ENCODE peak calls at places on chromosomes 4 and X, in five cellular contexts. One of them, this sample, is unnamed.

GRCh38 chr4:156193800-156194199 is 240.1 kb upstream of the CTSO start:
- DNase-seq in mammary epithelial cell: no peak
- DNase-seq in fibroblast of pulmonary artery: no peak
- DNase-seq in dorsolateral prefrontal cortex: no peak
- DNase-seq in sigmoid colon: peak
- DNase-seq in this sample: no peak

GRCh38 chrX:24347871-24348270 is 12.6 kb upstream of the SUPT20HL1 start:
- DNase-seq in mammary epithelial cell: no peak
- DNase-seq in sigmoid colon: no peak
- DNase-seq in fibroblast of pulmonary artery: peak
- DNase-seq in dorsolateral prefrontal cortex: no peak
- DNase-seq in this sample: no peak

GRCh38 chr4:73609688-73610087 is 10.5 kb downstream of the RASSF6 start:
- DNase-seq in mammary epithelial cell: peak
- DNase-seq in dorsolateral prefrontal cortex: no peak
- DNase-seq in sigmoid colon: no peak
- DNase-seq in fibroblast of pulmonary artery: peak
- DNase-seq in this sample: no peak

GRCh38 chr4:44771789-44772188 is 45.4 kb upstream of the GNPDA2 start:
- DNase-seq in fibroblast of pulmonary artery: no peak
- DNase-seq in sigmoid colon: no peak
- DNase-seq in mammary epithelial cell: no peak
- DNase-seq in dorsolateral prefrontal cortex: no peak
- DNase-seq in this sample: no peak

GRCh38 chr4:73593631-73594241 is 26.5 kb downstream of the RASSF6 start:
- DNase-seq in mammary epithelial cell: no peak
- DNase-seq in fibroblast of pulmonary artery: peak
- DNase-seq in sigmoid colon: no peak
- DNase-seq in dorsolateral prefrontal cortex: no peak
- DNase-seq in this sample: peak

GRCh38 chr4:140472156-140472555 is 25.9 kb downstream of the MGAT4D start:
- DNase-seq in fibroblast of pulmonary artery: no peak
- DNase-seq in dorsolateral prefrontal cortex: no peak
- DNase-seq in mammary epithelial cell: no peak
- DNase-seq in sigmoid colon: no peak
- DNase-seq in this sample: no peak

GRCh38 chr4:181909368-181909767 is 333.8 kb upstream of the TENM3 start:
- DNase-seq in fibroblast of pulmonary artery: peak
- DNase-seq in mammary epithelial cell: peak
- DNase-seq in dorsolateral prefrontal cortex: no peak
- DNase-seq in sigmoid colon: no peak
- DNase-seq in this sample: peak

GRCh38 chrX:111881715-111882114 is 5.7 kb downstream of the TRPC5OS start:
- DNase-seq in fibroblast of pulmonary artery: no peak
- DNase-seq in sigmoid colon: no peak
- DNase-seq in mammary epithelial cell: no peak
- DNase-seq in dorsolateral prefrontal cortex: no peak
- DNase-seq in this sample: no peak

GRCh38 chrX:21225643-21226042 is 148.6 kb upstream of the CNKSR2 start:
- DNase-seq in dorsolateral prefrontal cortex: no peak
- DNase-seq in fibroblast of pulmonary artery: no peak
- DNase-seq in sigmoid colon: no peak
- DNase-seq in mammary epithelial cell: peak
- DNase-seq in this sample: no peak

GRCh38 chrX:105475801-105476200 is 255.3 kb upstream of the TEX13A start:
- DNase-seq in sigmoid colon: no peak
- DNase-seq in dorsolateral prefrontal cortex: no peak
- DNase-seq in mammary epithelial cell: peak
- DNase-seq in fibroblast of pulmonary artery: no peak
- DNase-seq in this sample: no peak

GRCh38 chr4:142815834-142816233 is 30.3 kb downstream of the INPP4B start:
- DNase-seq in dorsolateral prefrontal cortex: no peak
- DNase-seq in fibroblast of pulmonary artery: peak
- DNase-seq in mammary epithelial cell: peak
- DNase-seq in sigmoid colon: no peak
- DNase-seq in this sample: peak

GRCh38 chrX:53320543-53321215 is 39.3 kb upstream of the IQSEC2 start:
- DNase-seq in sigmoid colon: no peak
- DNase-seq in dorsolateral prefrontal cortex: no peak
- DNase-seq in mammary epithelial cell: no peak
- DNase-seq in fibroblast of pulmonary artery: no peak
- DNase-seq in this sample: no peak

GRCh38 chr4:164509951-164510350 is 244.0 kb upstream of the SMIM31 start:
- DNase-seq in mammary epithelial cell: peak
- DNase-seq in sigmoid colon: no peak
- DNase-seq in fibroblast of pulmonary artery: no peak
- DNase-seq in dorsolateral prefrontal cortex: no peak
- DNase-seq in this sample: no peak

GRCh38 chr4:4689694-4690440 is 148.0 kb upstream of the STX18 start:
- DNase-seq in dorsolateral prefrontal cortex: no peak
- DNase-seq in mammary epithelial cell: no peak
- DNase-seq in sigmoid colon: no peak
- DNase-seq in fibroblast of pulmonary artery: no peak
- DNase-seq in this sample: peak

GRCh38 chr4:71732706-71733105 is 51.2 kb downstream of the GC start:
- DNase-seq in sigmoid colon: no peak
- DNase-seq in dorsolateral prefrontal cortex: no peak
- DNase-seq in mammary epithelial cell: peak
- DNase-seq in fibroblast of pulmonary artery: peak
- DNase-seq in this sample: no peak

GRCh38 chrX:19697416-19697815 is 182.1 kb upstream of the MAP3K15 start:
- DNase-seq in sigmoid colon: no peak
- DNase-seq in fibroblast of pulmonary artery: no peak
- DNase-seq in mammary epithelial cell: peak
- DNase-seq in dorsolateral prefrontal cortex: no peak
- DNase-seq in this sample: no peak

GRCh38 chr4:147891476-147892115 is 159.7 kb downstream of the ARHGAP10 start:
- DNase-seq in mammary epithelial cell: no peak
- DNase-seq in dorsolateral prefrontal cortex: no peak
- DNase-seq in sigmoid colon: no peak
- DNase-seq in fibroblast of pulmonary artery: no peak
- DNase-seq in this sample: no peak

GRCh38 chr4:107863850-107864371 is 39.2 kb downstream of the SGMS2 start:
- DNase-seq in fibroblast of pulmonary artery: peak
- DNase-seq in dorsolateral prefrontal cortex: no peak
- DNase-seq in mammary epithelial cell: peak
- DNase-seq in sigmoid colon: peak
- DNase-seq in this sample: no peak

GRCh38 chr4:182380701-182381295 is 137.6 kb downstream of the TENM3 start:
- DNase-seq in fibroblast of pulmonary artery: no peak
- DNase-seq in sigmoid colon: no peak
- DNase-seq in mammary epithelial cell: no peak
- DNase-seq in dorsolateral prefrontal cortex: no peak
- DNase-seq in this sample: peak

GRCh38 chr4:89469930-89470375 is 162.4 kb upstream of the GPRIN3 start:
- DNase-seq in sigmoid colon: no peak
- DNase-seq in mammary epithelial cell: peak
- DNase-seq in fibroblast of pulmonary artery: peak
- DNase-seq in dorsolateral prefrontal cortex: no peak
- DNase-seq in this sample: peak

GRCh38 chr4:86329431-86329830 is 30.4 kb downstream of the MAPK10 start:
- DNase-seq in fibroblast of pulmonary artery: no peak
- DNase-seq in sigmoid colon: no peak
- DNase-seq in mammary epithelial cell: no peak
- DNase-seq in dorsolateral prefrontal cortex: no peak
- DNase-seq in this sample: no peak

GRCh38 chr4:86331362-86331761 is 28.5 kb downstream of the MAPK10 start:
- DNase-seq in dorsolateral prefrontal cortex: no peak
- DNase-seq in mammary epithelial cell: no peak
- DNase-seq in sigmoid colon: no peak
- DNase-seq in fibroblast of pulmonary artery: no peak
- DNase-seq in this sample: no peak

DNA sequence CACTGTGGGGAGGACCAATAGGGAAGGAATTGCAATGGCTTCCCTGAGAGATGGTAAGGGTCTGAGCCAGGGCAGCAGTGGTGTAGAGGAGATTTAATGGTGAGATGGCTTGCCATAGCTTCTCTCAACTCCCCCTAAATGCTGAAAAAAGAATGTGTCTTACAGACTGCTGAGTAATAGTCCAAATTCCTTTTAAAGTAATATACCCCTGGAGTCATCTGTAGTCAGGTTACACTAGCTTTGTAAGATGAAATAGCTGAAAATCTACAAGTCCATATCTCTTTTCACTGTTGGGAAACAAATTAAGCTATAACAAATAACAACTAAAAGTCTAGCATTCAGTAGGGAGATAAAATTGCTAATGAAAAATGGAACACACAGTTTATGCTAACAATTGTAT is 33.5 kb downstream of the MAPK10 start:
- DNase-seq in dorsolateral prefrontal cortex: no peak
- DNase-seq in mammary epithelial cell: no peak
- DNase-seq in fibroblast of pulmonary artery: no peak
- DNase-seq in sigmoid colon: no peak
- DNase-seq in this sample: no peak
- TF ChIP-seq CTCF in dorsolateral prefrontal cortex: no peak
- TF ChIP-seq CTCF in mammary epithelial cell: no peak
- TF ChIP-seq CTCF in fibroblast of pulmonary artery: no peak
- TF ChIP-seq CTCF in sigmoid colon: no peak
- TF ChIP-seq CTCF in this sample: no peak

DNA sequence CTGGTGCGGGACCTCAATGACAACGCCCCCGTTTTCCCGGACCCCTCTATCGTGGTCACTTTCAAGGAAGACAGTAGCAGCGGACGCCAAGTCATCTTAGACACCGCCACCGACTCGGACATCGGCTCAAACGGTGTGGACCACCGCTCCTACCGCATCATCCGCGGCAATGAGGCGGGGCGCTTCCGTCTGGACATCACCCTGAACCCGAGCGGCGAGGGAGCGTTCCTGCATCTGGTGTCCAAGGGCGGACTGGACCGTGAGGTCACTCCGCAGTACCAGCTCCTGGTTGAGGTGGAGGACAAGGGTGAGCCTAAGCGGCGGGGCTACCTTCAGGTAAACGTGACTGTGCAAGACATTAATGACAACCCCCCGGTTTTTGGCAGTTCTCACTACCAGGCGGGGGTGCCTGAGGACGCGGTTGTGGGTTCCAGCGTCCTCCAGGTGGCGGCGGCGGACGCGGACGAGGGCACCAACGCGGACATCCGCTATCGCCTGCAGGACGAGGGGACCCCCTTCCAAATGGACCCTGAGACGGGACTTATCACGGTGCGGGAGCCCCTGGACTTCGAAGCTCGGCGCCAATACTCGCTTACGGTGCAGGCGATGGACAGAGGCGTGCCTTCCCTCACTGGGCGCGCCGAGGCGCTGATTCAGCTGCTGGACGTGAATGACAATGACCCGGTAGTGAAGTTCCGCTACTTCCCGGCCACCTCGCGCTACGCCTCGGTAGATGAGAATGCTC is 2.2 kb downstream of the FAT4 start:
- DNase-seq in fibroblast of pulmonary artery: peak
- DNase-seq in sigmoid colon: peak
- DNase-seq in dorsolateral prefrontal cortex: peak
- DNase-seq in mammary epithelial cell: peak
- DNase-seq in this sample: no peak
- H3K4me3 ChIP-seq in fibroblast of pulmonary artery: peak
- H3K4me3 ChIP-seq in sigmoid colon: peak
- H3K4me3 ChIP-seq in dorsolateral prefrontal cortex: peak
- H3K4me3 ChIP-seq in mammary epithelial cell: peak
- H3K4me3 ChIP-seq in this sample: no peak

GRCh38 chr4:75135068-75135825 is 202.3 kb downstream of the PARM1 start:
- DNase-seq in mammary epithelial cell: no peak
- DNase-seq in fibroblast of pulmonary artery: no peak
- DNase-seq in sigmoid colon: no peak
- DNase-seq in dorsolateral prefrontal cortex: no peak
- DNase-seq in this sample: peak
- TF ChIP-seq CTCF in mammary epithelial cell: no peak
- TF ChIP-seq CTCF in fibroblast of pulmonary artery: no peak
- TF ChIP-seq CTCF in sigmoid colon: no peak
- TF ChIP-seq CTCF in dorsolateral prefrontal cortex: no peak
- TF ChIP-seq CTCF in this sample: no peak

GRCh38 chr4:125370478-125370877 is 55.7 kb downstream of the FAT4 start:
- DNase-seq in dorsolateral prefrontal cortex: no peak
- DNase-seq in mammary epithelial cell: no peak
- DNase-seq in fibroblast of pulmonary artery: no peak
- DNase-seq in sigmoid colon: no peak
- DNase-seq in this sample: no peak

GRCh38 chr4:125368684-125369083 is 53.9 kb downstream of the FAT4 start:
- DNase-seq in mammary epithelial cell: peak
- DNase-seq in sigmoid colon: no peak
- DNase-seq in fibroblast of pulmonary artery: peak
- DNase-seq in dorsolateral prefrontal cortex: no peak
- DNase-seq in this sample: no peak

GRCh38 chr4:125368161-125368560 is 53.4 kb downstream of the FAT4 start:
- DNase-seq in dorsolateral prefrontal cortex: no peak
- DNase-seq in fibroblast of pulmonary artery: peak
- DNase-seq in sigmoid colon: no peak
- DNase-seq in mammary epithelial cell: no peak
- DNase-seq in this sample: no peak

GRCh38 chr4:125365731-125366130 is 51.0 kb downstream of the FAT4 start:
- DNase-seq in dorsolateral prefrontal cortex: no peak
- DNase-seq in sigmoid colon: no peak
- DNase-seq in fibroblast of pulmonary artery: no peak
- DNase-seq in mammary epithelial cell: no peak
- DNase-seq in this sample: no peak

DNA sequence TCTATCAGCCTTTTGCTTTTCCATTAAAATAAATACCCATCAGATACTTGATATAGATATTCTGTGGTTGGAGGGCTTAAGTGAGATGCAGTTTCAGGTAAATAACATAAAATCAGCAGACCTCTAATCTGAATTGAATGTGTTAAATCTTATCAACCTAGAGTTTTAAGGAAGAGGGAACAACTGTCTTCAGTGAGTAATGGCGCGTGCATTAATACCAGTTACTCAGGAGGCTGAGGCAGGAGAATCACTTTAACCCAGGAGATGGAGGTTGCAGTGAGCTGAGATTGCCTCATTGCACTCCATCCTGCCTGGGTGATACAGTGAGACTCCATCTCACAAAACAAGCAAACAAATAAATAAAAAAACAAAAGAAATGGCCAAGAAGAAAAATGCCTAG is 54.3 kb downstream of the FAT4 start:
- DNase-seq in sigmoid colon: no peak
- DNase-seq in fibroblast of pulmonary artery: no peak
- DNase-seq in dorsolateral prefrontal cortex: no peak
- DNase-seq in mammary epithelial cell: no peak
- DNase-seq in this sample: no peak
- H3K4me3 ChIP-seq in sigmoid colon: peak
- H3K4me3 ChIP-seq in fibroblast of pulmonary artery: peak
- H3K4me3 ChIP-seq in dorsolateral prefrontal cortex: peak
- H3K4me3 ChIP-seq in mammary epithelial cell: peak
- H3K4me3 ChIP-seq in this sample: no peak

DNA sequence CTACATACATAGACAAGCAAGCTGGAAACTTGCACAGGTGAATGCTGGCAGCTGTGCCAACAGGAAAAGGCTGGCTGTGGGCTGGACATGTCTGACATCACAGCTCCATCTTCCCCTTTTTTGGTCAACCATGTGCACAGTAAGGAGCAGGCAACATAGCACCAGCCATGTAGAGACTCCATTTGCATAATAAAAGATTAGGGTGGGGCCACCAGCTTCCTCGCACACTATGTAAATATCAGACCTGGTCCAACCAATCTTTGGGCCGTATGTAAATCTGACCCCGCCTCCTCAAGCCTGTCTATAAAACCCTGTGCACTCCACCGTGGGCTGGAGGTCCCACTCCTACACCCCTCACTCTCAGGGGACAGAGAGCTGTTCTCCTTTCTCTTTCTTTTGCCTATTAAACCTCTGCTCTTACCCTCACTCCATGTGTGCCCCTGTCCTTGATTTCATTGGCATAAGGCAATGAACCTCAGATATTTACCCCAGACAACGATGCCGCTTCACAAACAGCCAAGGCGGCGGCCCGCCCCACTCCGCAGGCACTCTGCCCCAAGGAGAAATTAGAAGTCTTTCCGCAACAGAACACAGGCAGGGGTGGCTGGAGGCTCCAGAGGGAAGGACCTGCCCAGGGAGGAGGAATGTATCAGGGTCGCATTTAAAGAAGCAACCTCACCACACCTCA is 862.2 kb downstream of the TRIML1 start:
- DNase-seq in dorsolateral prefrontal cortex: no peak
- DNase-seq in sigmoid colon: no peak
- DNase-seq in fibroblast of pulmonary artery: no peak
- DNase-seq in mammary epithelial cell: no peak
- DNase-seq in this sample: no peak
- TF ChIP-seq CTCF in dorsolateral prefrontal cortex: no peak
- TF ChIP-seq CTCF in sigmoid colon: no peak
- TF ChIP-seq CTCF in fibroblast of pulmonary artery: no peak
- TF ChIP-seq CTCF in mammary epithelial cell: no peak
- TF ChIP-seq CTCF in this sample: no peak

This sample was measured in GM12865.